ENCODE peak calls at places on chromosomes 5 and 9, in six cellular contexts. I is endothelial cell of umbilical vein, S is WTC11, G is HepG2, Y is A549, D is K562. U is an unnamed sample.

GRCh38 chr5:157164521-157164920 is 1.5 kb downstream of the GARIN3 start:
- DNase-seq in I (no peak), S (no peak), G (no peak), Y (no peak), D (no peak), U (no peak)

GRCh38 chr5:158458086-158458485 is 599.1 kb upstream of the CLINT1 start:
- DNase-seq in I (no peak), S (no peak), G (no peak), Y (no peak), D (no peak), U (no peak)

GRCh38 chr5:124572973-124573372 is 173.5 kb downstream of the ZNF608 start:
- DNase-seq in I (no peak), S (peak; percentile 45), G (no peak), Y (no peak), D (no peak), U (no peak)

GRCh38 chr5:172410160-172410559 is 44.2 kb downstream of the SH3PXD2B start:
- DNase-seq in I (no peak), S (no peak), G (no peak), Y (no peak), D (no peak), U (no peak)

GRCh38 chr9:9170735-9171134 is 1371.2 kb upstream of the DMAC1 start:
- DNase-seq in I (no peak), S (no peak), G (no peak), Y (no peak), D (no peak), U (no peak)

GRCh38 chr5:134507495-134507894 is 18.0 kb upstream of the JADE2 start:
- DNase-seq in I (no peak), S (no peak), G (no peak), Y (no peak), D (no peak), U (no peak)

GRCh38 chr9:114287001-114287762 is 35.7 kb upstream of the ORM1 start:
- DNase-seq in I (no peak), S (peak; percentile 12), G (no peak), Y (no peak), D (no peak), U (no peak)

GRCh38 chr5:166373817-166374216 is 1917.6 kb upstream of the WWC1 start:
- DNase-seq in I (no peak), S (no peak), G (no peak), Y (no peak), D (no peak), U (no peak)

GRCh38 chr9:93064392-93065124 is 6.1 kb downstream of the SUSD3 start:
- DNase-seq in I (no peak), S (no peak), G (no peak), Y (no peak), D (peak; percentile 36), U (no peak)

GRCh38 chr9:99075246-99075912 is 29.5 kb upstream of the TGFBR1 start:
- DNase-seq in I (no peak), S (no peak), G (no peak), Y (no peak), D (peak; percentile 83), U (no peak)

GRCh38 chr5:111385970-111386831 is 126.1 kb downstream of the STARD4 start:
- DNase-seq in I (no peak), S (no peak), G (no peak), Y (no peak), D (no peak), U (no peak)
- TF ChIP-seq JUN in I (no peak), S (no peak), G (no peak), Y (no peak), D (no peak), U (no peak)

GRCh38 chr5:36944607-36945225 is 68.1 kb downstream of the NIPBL start:
- DNase-seq in I (peak; percentile 69), S (no peak), G (peak; percentile 49), Y (peak; percentile 74), D (peak; percentile 18), U (no peak)
- TF ChIP-seq JUN in I (no peak), S (no peak), G (no peak), Y (no peak), D (no peak), U (no peak)

DNA sequence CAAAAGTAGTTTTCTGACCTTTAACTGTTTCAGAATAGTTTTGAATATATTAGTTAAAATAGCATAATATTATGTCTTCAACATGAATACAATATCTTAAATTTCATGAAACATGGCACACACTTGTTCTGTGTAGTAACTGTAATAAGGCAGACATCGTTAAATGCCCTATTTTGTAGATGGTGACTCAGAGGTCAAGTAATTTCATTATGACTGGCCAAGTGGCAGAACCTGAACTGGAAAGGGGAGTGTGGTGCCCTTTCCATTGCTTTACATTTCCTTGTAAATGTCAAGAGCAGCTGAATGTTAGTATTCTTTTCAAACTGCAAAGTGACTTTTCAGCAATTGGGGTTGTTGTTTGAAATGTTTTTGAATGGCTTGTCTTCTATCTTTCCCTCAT is 201.2 kb upstream of the CDKN2B start:
- DNase-seq in I (peak; percentile 37), S (no peak), G (no peak), Y (peak; percentile 36), D (no peak), U (no peak)
- TF ChIP-seq JUN in I (peak; percentile 19), S (no peak), G (no peak), Y (no peak), D (no peak), U (no peak)

GRCh38 chr5:44875661-44876250 is 67.0 kb downstream of the MRPS30 start:
- DNase-seq in I (peak; percentile 89), S (no peak), G (peak; percentile 51), Y (peak; percentile 78), D (no peak), U (no peak)
- TF ChIP-seq JUN in I (peak; percentile 81), S (no peak), G (no peak), Y (no peak), D (no peak), U (no peak)

DNA sequence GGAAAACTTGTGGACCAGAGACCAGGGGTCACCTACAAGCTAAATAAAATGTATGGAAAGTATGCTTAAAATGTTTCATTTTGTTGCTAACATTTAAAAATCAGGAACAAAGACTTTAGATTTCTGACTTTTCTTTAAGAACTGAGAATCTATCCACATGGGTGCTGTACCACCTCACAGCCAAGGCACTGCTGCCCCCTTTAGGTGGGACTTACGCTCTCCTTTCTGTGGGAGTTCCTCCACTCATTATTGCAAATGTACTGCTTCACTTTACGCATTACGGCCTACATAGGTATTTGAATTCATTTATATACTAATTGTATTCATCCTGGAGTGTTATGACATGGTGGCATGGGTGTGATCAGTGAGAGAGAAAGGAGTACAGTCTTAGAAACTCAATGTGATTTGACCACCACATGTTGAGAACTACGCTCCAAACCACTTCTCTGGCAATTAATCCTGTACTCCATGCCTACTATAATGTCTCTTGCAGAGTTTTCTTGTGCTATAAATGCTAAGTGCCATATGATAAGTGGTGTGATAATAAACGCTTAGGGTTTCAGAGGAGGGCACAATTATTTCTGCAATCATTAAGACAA is 24.7 kb upstream of the CETN3 start:
- DNase-seq in I (peak; percentile 41), S (peak; percentile 77), G (peak; percentile 39), Y (peak; percentile 57), D (peak; percentile 48), U (peak; percentile 21)
- TF ChIP-seq JUN in I (no peak), S (no peak), G (no peak), Y (no peak), D (no peak), U (no peak)

GRCh38 chr9:130741831-130742449 is 48.4 kb downstream of the EXOSC2 start:
- DNase-seq in I (no peak), S (no peak), G (no peak), Y (peak; percentile 41), D (peak; percentile 60), U (no peak)
- TF ChIP-seq JUN in I (peak; percentile 48), S (no peak), G (no peak), Y (no peak), D (no peak), U (no peak)

GRCh38 chr9:14222149-14222835 is 91.6 kb downstream of the NFIB start:
- DNase-seq in I (no peak), S (no peak), G (no peak), Y (no peak), D (no peak), U (no peak)
- TF ChIP-seq JUN in I (no peak), S (no peak), G (no peak), Y (no peak), D (no peak), U (no peak)

GRCh38 chr5:1281038-1281882 is 13.6 kb downstream of the TERT start:
- DNase-seq in I (no peak), S (peak; percentile 6), G (no peak), Y (no peak), D (no peak), U (no peak)

GRCh38 chr5:1279443-1280151 is 15.3 kb downstream of the TERT start:
- DNase-seq in I (no peak), S (peak; percentile 7), G (no peak), Y (no peak), D (no peak), U (no peak)

GRCh38 chr5:1285141-1285540 is 9.7 kb downstream of the TERT start:
- DNase-seq in I (no peak), S (no peak), G (no peak), Y (no peak), D (no peak), U (no peak)

GRCh38 chr5:1280177-1281037 is 14.5 kb downstream of the TERT start:
- DNase-seq in I (no peak), S (peak; percentile 6), G (no peak), Y (no peak), D (no peak), U (no peak)

DNA sequence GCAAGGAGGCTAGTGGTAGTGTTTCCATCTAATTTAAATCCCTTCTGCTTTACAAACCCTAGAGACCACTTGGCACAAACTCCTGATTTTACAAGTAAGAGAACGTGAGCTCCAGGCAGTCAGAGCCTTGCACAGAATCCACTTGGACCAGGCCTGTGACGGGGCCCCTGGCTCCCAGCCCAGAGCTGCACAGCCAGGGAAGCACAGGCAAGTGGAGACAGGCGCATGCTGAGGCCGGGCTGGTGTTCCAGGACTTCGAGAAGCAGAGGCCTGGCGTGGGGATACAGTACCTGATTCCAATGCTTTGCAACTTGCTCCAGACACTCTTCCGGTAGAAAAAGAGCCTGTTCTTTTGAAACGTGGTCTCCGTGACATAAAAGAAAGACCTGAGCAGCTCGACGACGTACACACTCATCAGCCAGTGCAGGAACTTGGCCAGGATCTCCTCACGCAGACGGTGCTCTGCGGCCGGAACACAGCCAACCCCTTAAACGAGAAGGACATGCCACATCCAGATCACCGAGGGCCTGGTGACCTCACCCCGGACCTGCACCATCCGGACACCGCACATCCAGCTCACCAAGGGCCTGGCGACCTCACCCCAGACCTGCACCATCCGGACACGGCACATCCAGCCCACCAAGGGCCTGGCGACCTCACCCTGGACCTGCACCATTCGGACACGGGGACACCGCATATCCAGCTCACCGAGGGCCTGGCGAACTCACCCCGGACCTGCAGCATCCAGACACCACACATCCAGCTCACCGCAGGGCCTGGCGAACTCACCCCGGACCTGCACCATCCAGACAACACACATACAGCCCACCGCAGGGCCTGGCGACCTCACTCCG is 12.5 kb downstream of the TERT start:
- DNase-seq in I (no peak), S (peak; percentile 7), G (no peak), Y (no peak), D (no peak), U (no peak)
- TF ChIP-seq JUN in I (no peak), S (no peak), G (no peak), Y (no peak), D (no peak), U (no peak)